ENCODE peak calls at places on chromosomes 6 and 20, in eight cellular contexts. T, K, W, O, F, N, Y and P are unnamed samples.

GRCh38 chr6:133542056-133542821 is 301.1 kb downstream of the EYA4 start:
- DNase-seq in T (no peak), K (no peak), W (no peak), O (no peak), F (no peak), N (no peak), Y (no peak), P (no peak)

GRCh38 chr20:1381753-1382591 is 10.9 kb downstream of the FKBP1A start:
- DNase-seq in T (no peak), K (no peak), W (no peak), O (no peak), F (no peak), N (no peak), Y (no peak), P (no peak)

GRCh38 chr6:836276-836853 is 143.4 kb upstream of the EXOC2 start:
- DNase-seq in T (no peak), K (no peak), W (no peak), O (no peak), F (no peak), N (no peak), Y (no peak), P (no peak)

GRCh38 chr6:118198746-118199145 is 291.7 kb downstream of the SLC35F1 start:
- DNase-seq in T (no peak), K (no peak), W (no peak), O (no peak), F (no peak), N (no peak), Y (no peak), P (no peak)

GRCh38 chr6:169340395-169340794 is 86.7 kb upstream of the THBS2 start:
- DNase-seq in T (no peak), K (no peak), W (no peak), O (peak), F (no peak), N (peak), Y (no peak), P (no peak)

GRCh38 chr20:32989507-32990283 is 14.5 kb downstream of the SUN5 start:
- DNase-seq in T (no peak), K (no peak), W (no peak), O (no peak), F (no peak), N (no peak), Y (no peak), P (no peak)

GRCh38 chr20:17197041-17197440 is 29.8 kb upstream of the PCSK2 start:
- DNase-seq in T (no peak), K (no peak), W (no peak), O (no peak), F (no peak), N (no peak), Y (no peak), P (no peak)

GRCh38 chr6:163415176-163415619 is 680 bp downstream of the QKI start:
- DNase-seq in T (no peak), K (no peak), W (no peak), O (peak), F (peak), N (peak), Y (no peak), P (peak)

GRCh38 chr20:31581391-31581790 is 23.7 kb upstream of the ID1 start:
- DNase-seq in T (no peak), K (no peak), W (no peak), O (no peak), F (no peak), N (no peak), Y (no peak), P (no peak)

GRCh38 chr20:34861386-34862084 is 11.1 kb downstream of the GGT7 start:
- DNase-seq in T (no peak), K (no peak), W (no peak), O (peak), F (peak), N (peak), Y (no peak), P (peak)

GRCh38 chr6:108361312-108361932 is 66.6 kb downstream of the AFG1L start:
- DNase-seq in T (no peak), K (no peak), W (no peak), O (no peak), F (no peak), N (no peak), Y (no peak), P (no peak)

GRCh38 chr6:15490242-15491100 is 172.4 kb downstream of the DTNBP1 start:
- DNase-seq in T (no peak), K (no peak), W (no peak), O (no peak), F (no peak), N (no peak), Y (no peak), P (no peak)

GRCh38 chr6:125099211-125100017 is 54.2 kb upstream of the TPD52L1 start:
- DNase-seq in T (no peak), K (no peak), W (peak), O (peak), F (peak), N (peak), Y (no peak), P (peak)

GRCh38 chr6:124356811-124357210 is 553.1 kb downstream of the NKAIN2 start:
- DNase-seq in T (no peak), K (no peak), W (no peak), O (no peak), F (no peak), N (no peak), Y (no peak), P (no peak)

GRCh38 chr20:15654208-15654649 is 919.0 kb downstream of the KIF16B start:
- DNase-seq in T (no peak), K (no peak), W (no peak), O (no peak), F (peak), N (no peak), Y (no peak), P (no peak)

GRCh38 chr6:109840796-109841195 is 137.3 kb upstream of the GPR6 start:
- DNase-seq in T (no peak), K (no peak), W (no peak), O (no peak), F (no peak), N (no peak), Y (no peak), P (no peak)

GRCh38 chr20:40984496-40984895 is 44.1 kb upstream of the TOP1 start:
- DNase-seq in T (no peak), K (no peak), W (no peak), O (no peak), F (no peak), N (no peak), Y (no peak), P (no peak)

GRCh38 chr20:45399018-45399417 is 9.1 kb upstream of the DBNDD2 start:
- DNase-seq in T (no peak), K (no peak), W (no peak), O (no peak), F (no peak), N (no peak), Y (no peak), P (no peak)

GRCh38 chr6:38262609-38263008 is 377.1 kb downstream of the BTBD9 start:
- DNase-seq in T (peak), K (no peak), W (no peak), O (no peak), F (no peak), N (no peak), Y (no peak), P (no peak)

GRCh38 chr6:143441680-143442359 is 8.7 kb downstream of the ADAT2 start:
- DNase-seq in T (no peak), K (no peak), W (no peak), O (no peak), F (no peak), N (no peak), Y (no peak), P (no peak)

GRCh38 chr6:139376054-139376355 is 1.6 kb upstream of the CITED2 start:
- DNase-seq in T (no peak), K (no peak), W (no peak), O (no peak), F (no peak), N (peak), Y (no peak), P (peak)

GRCh38 chr6:3352678-3353077 is 93.9 kb downstream of the PSMG4 start:
- DNase-seq in T (no peak), K (no peak), W (no peak), O (no peak), F (no peak), N (no peak), Y (no peak), P (no peak)

GRCh38 chr6:128307671-128308070 is 212.7 kb downstream of the PTPRK start:
- DNase-seq in T (no peak), K (no peak), W (no peak), O (no peak), F (no peak), N (no peak), Y (no peak), P (no peak)

GRCh38 chr6:144266091-144266649 is 19.0 kb upstream of the UTRN start:
- DNase-seq in T (no peak), K (peak), W (peak), O (no peak), F (peak), N (peak), Y (peak), P (peak)

GRCh38 chr6:33837971-33838665 is 34.3 kb upstream of the MLN start:
- DNase-seq in T (peak), K (no peak), W (no peak), O (no peak), F (no peak), N (no peak), Y (no peak), P (no peak)

GRCh38 chr20:17806107-17806506 is 106.3 kb downstream of the BANF2 start:
- DNase-seq in T (no peak), K (no peak), W (no peak), O (no peak), F (no peak), N (no peak), Y (no peak), P (no peak)

GRCh38 chr20:1652960-1653359 is 4.6 kb downstream of the SIRPG start:
- DNase-seq in T (no peak), K (no peak), W (no peak), O (no peak), F (no peak), N (no peak), Y (no peak), P (no peak)

GRCh38 chr6:101761124-101761601 is 367.7 kb downstream of the GRIK2 start:
- DNase-seq in T (peak), K (no peak), W (peak), O (no peak), F (no peak), N (no peak), Y (no peak), P (no peak)

GRCh38 chr6:7721654-7722053 is 4.2 kb upstream of the BMP6 start:
- DNase-seq in T (no peak), K (no peak), W (no peak), O (no peak), F (no peak), N (no peak), Y (no peak), P (no peak)

GRCh38 chr6:118971682-118972081 is 36.7 kb upstream of the MCM9 start:
- DNase-seq in T (no peak), K (no peak), W (no peak), O (no peak), F (no peak), N (no peak), Y (no peak), P (no peak)

GRCh38 chr6:4589295-4589694 is 186.9 kb upstream of the CDYL start:
- DNase-seq in T (no peak), K (no peak), W (no peak), O (no peak), F (no peak), N (no peak), Y (no peak), P (no peak)

GRCh38 chr6:46367365-46367764 is 123.9 kb downstream of the RCAN2 start:
- DNase-seq in T (no peak), K (no peak), W (no peak), O (no peak), F (no peak), N (no peak), Y (no peak), P (no peak)

GRCh38 chr20:14498809-14499208 is 161.4 kb upstream of the FLRT3 start:
- DNase-seq in T (no peak), K (no peak), W (no peak), O (no peak), F (no peak), N (no peak), Y (no peak), P (no peak)

GRCh38 chr6:32047084-32047478 is 8.9 kb downstream of the CYP21A2 start:
- DNase-seq in T (no peak), K (no peak), W (peak), O (no peak), F (no peak), N (no peak), Y (no peak), P (no peak)

GRCh38 chr6:96823743-96824142 is 13.5 kb downstream of the GPR63 start:
- DNase-seq in T (no peak), K (no peak), W (no peak), O (no peak), F (no peak), N (no peak), Y (no peak), P (no peak)

GRCh38 chr6:166342293-166343156 is at the start of gene SFT2D1:
- DNase-seq in T (peak), K (no peak), W (peak), O (peak), F (peak), N (peak), Y (peak), P (peak)

GRCh38 chr20:61954276-61955021 is 111.2 kb downstream of the TAF4 start:
- DNase-seq in T (no peak), K (no peak), W (no peak), O (peak), F (peak), N (peak), Y (no peak), P (peak)

GRCh38 chr20:64056639-64056888 is 6.4 kb upstream of the TCEA2 start:
- DNase-seq in T (no peak), K (no peak), W (no peak), O (no peak), F (no peak), N (no peak), Y (no peak), P (no peak)
- H3K4me3 ChIP-seq in T (no peak), K (no peak), W (no peak), O (no peak), F (no peak), N (peak), Y (no peak), P (peak)

GRCh38 chr6:159106627-159107241 is 61.9 kb upstream of the TAGAP start:
- DNase-seq in T (no peak), K (no peak), W (no peak), O (peak), F (peak), N (peak), Y (no peak), P (no peak)
- H3K4me3 ChIP-seq in T (no peak), K (peak), W (no peak), O (no peak), F (no peak), N (peak), Y (no peak), P (peak)

DNA sequence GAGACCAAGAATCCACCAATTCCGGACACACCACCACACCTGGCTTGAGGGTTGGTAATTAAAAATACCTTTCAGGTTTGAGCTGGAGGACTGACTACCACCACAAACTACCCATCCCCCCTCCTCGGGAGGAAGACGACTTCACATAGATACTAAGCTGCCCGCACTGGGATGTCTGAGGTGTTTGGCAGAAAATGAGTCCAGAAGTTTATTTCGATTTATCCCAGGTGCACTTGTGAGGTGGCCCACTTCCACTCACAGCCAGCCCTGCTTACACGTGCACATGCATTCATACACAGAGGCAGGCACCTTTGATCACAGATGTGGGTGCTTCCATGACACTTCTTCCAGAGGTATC is 187.1 kb downstream of the ID4 start:
- DNase-seq in T (no peak), K (no peak), W (no peak), O (no peak), F (no peak), N (no peak), Y (no peak), P (no peak)
- H3K4me3 ChIP-seq in T (no peak), K (no peak), W (no peak), O (no peak), F (no peak), N (no peak), Y (no peak), P (no peak)

GRCh38 chr6:35017461-35018183 is 123.5 kb downstream of the TCP11 start:
- DNase-seq in T (no peak), K (no peak), W (peak), O (no peak), F (no peak), N (peak), Y (no peak), P (peak)

GRCh38 chr6:35015476-35015875 is 125.7 kb downstream of the TCP11 start:
- DNase-seq in T (no peak), K (no peak), W (no peak), O (no peak), F (no peak), N (no peak), Y (no peak), P (no peak)

GRCh38 chr6:35018184-35018523 is 123.0 kb downstream of the TCP11 start:
- DNase-seq in T (no peak), K (no peak), W (no peak), O (no peak), F (no peak), N (no peak), Y (no peak), P (no peak)

GRCh38 chr6:35015996-35016395 is 125.1 kb downstream of the TCP11 start:
- DNase-seq in T (no peak), K (no peak), W (no peak), O (no peak), F (no peak), N (no peak), Y (no peak), P (no peak)

DNA sequence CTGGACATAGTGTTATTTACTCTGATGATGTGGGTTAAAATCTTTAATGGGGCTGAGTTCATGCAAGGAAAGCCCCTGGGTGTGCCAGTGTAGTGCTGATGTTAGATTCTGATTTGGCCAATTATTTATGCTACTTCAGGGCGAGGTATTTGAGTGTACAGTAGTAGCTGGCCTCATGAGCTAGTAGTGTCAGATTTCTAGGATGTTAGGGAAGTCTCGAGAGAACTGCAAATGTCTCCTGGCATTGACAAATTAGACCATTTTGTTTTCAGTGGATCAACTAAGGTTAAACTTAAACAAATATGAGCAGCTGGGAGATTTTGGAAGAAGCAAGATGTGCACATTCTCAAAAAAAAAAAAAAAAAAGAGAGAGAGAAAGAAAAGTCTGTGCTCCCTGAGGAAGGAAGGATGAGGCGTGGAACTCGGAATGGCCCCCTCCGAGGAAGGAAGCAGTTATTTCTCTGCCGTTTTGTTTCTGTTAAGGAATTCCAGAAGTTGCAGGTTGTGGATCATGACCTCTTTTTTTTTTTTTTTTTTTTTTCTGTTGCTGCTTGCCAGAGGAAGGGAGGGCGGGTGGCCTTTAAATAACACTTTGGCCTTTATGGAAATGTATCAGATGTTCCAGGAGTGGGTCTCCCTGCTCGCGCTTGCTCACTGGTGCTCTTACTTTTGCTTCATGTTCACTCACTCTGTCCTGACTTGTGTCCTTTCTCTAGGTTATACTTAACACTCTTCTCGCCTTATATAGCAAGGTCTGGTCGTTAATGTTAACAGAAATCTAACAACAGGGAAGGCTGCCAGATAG is 124.5 kb downstream of the TCP11 start:
- DNase-seq in T (peak), K (no peak), W (peak), O (no peak), F (no peak), N (no peak), Y (no peak), P (no peak)
- H3K4me3 ChIP-seq in T (peak), K (no peak), W (peak), O (no peak), F (no peak), N (peak), Y (peak), P (peak)

GRCh38 chr6:150962436-150962835 is 96.9 kb downstream of the MTHFD1L start:
- DNase-seq in T (no peak), K (no peak), W (no peak), O (no peak), F (no peak), N (no peak), Y (no peak), P (no peak)

GRCh38 chr6:150967381-150967780 is 101.9 kb downstream of the MTHFD1L start:
- DNase-seq in T (no peak), K (no peak), W (no peak), O (no peak), F (no peak), N (no peak), Y (no peak), P (no peak)

GRCh38 chr6:150966786-150967185 is 101.3 kb downstream of the MTHFD1L start:
- DNase-seq in T (no peak), K (no peak), W (no peak), O (peak), F (no peak), N (no peak), Y (no peak), P (no peak)

GRCh38 chr6:150967910-150968309 is 102.4 kb downstream of the MTHFD1L start:
- DNase-seq in T (no peak), K (no peak), W (no peak), O (no peak), F (no peak), N (no peak), Y (no peak), P (no peak)

GRCh38 chr6:150964765-150965164 is 99.3 kb downstream of the MTHFD1L start:
- DNase-seq in T (no peak), K (no peak), W (no peak), O (no peak), F (no peak), N (no peak), Y (no peak), P (no peak)
- H3K4me3 ChIP-seq in T (no peak), K (no peak), W (no peak), O (no peak), F (no peak), N (no peak), Y (no peak), P (no peak)

GRCh38 chr20:51162015-51162414 is 139.1 kb upstream of the KCNG1 start:
- DNase-seq in T (no peak), K (no peak), W (no peak), O (no peak), F (no peak), N (no peak), Y (no peak), P (no peak)
- H3K4me3 ChIP-seq in T (no peak), K (no peak), W (no peak), O (no peak), F (no peak), N (no peak), Y (no peak), P (no peak)